ENCODE peak calls at places on chromosomes 13 and 19, in eight cellular contexts. A, I, O, L, Z, D, S and G are unnamed samples.

GRCh38 chr19:38134538-38135149 is 89.4 kb downstream of the DPF1 start:
- DNase-seq in A (peak; percentile 47), S (peak; percentile 51), D (no peak), Z (no peak), L (no peak), O (no peak), I (peak; percentile 37), G (no peak)

GRCh38 chr13:48126944-48127814 is 32.3 kb upstream of the MED4 start:
- DNase-seq in D (peak; percentile 63), Z (peak; percentile 86), I (peak; percentile 58), O (peak; percentile 74), S (peak; percentile 53), A (peak; percentile 47), L (no peak), G (peak; percentile 45)

GRCh38 chr13:48000559-48001126 is 430 bp downstream of the SUCLA2 start:
- DNase-seq in Z (no peak), L (no peak), A (peak; percentile 36), S (peak; percentile 33), O (peak; percentile 50), D (no peak), I (no peak), G (no peak)

GRCh38 chr19:31286491-31286890 is 62.7 kb downstream of the TSHZ3 start:
- DNase-seq in L (no peak), I (no peak), S (no peak), A (no peak), Z (no peak), D (no peak), O (no peak), G (no peak)

GRCh38 chr19:10230155-10230903 is 802 bp downstream of the S1PR2 start:
- DNase-seq in D (no peak), I (peak; percentile 69), L (no peak), Z (peak; percentile 76), S (peak; percentile 28), O (peak; percentile 79), A (peak; percentile 73), G (no peak)

GRCh38 chr19:51188227-51188559 is 36.7 kb upstream of the CD33 start:
- DNase-seq in D (no peak), A (no peak), Z (no peak), S (no peak), L (no peak), O (no peak), I (no peak), G (no peak)

GRCh38 chr13:98878421-98879126 is 99.3 kb downstream of the DOCK9 start:
- DNase-seq in L (no peak), A (no peak), I (no peak), O (no peak), D (no peak), Z (no peak), S (no peak), G (no peak)

GRCh38 chr13:62014299-62014698 is 598.6 kb upstream of the PCDH20 start:
- DNase-seq in Z (no peak), I (no peak), S (peak; percentile 13), L (no peak), A (no peak), O (no peak), D (no peak), G (peak; percentile 69)

GRCh38 chr13:55234311-55234710 is 1906.4 kb upstream of the PRR20A start:
- DNase-seq in I (no peak), O (no peak), S (no peak), Z (no peak), L (no peak), A (no peak), D (no peak), G (no peak)

GRCh38 chr13:99192480-99192879 is 8.2 kb upstream of the UBAC2 start:
- DNase-seq in D (no peak), S (no peak), L (no peak), O (no peak), Z (no peak), A (no peak), I (no peak), G (no peak)

GRCh38 chr13:79913141-79913827 is 427.6 kb downstream of the SPRY2 start:
- DNase-seq in I (no peak), O (no peak), D (no peak), Z (no peak), A (no peak), L (no peak), S (no peak), G (no peak)

GRCh38 chr19:5358173-5358800 is 17.7 kb upstream of the PTPRS start:
- DNase-seq in O (no peak), I (no peak), D (no peak), A (no peak), S (no peak), Z (no peak), L (no peak), G (no peak)

GRCh38 chr19:22634450-22634827 is 315 bp downstream of the ZNF492 start:
- DNase-seq in A (no peak), Z (no peak), O (no peak), I (peak; percentile 25), L (no peak), D (no peak), S (peak; percentile 8), G (no peak)

GRCh38 chr19:53192771-53193533 is at the start of gene ZNF665:
- DNase-seq in Z (peak; percentile 93), A (peak; percentile 90), I (peak; percentile 92), D (no peak), L (peak; percentile 90), S (peak; percentile 77), O (peak; percentile 95), G (peak; percentile 78)

GRCh38 chr19:46495789-46496099 is at the start of gene PNMA8B:
- DNase-seq in O (peak; percentile 77), S (peak; percentile 80), I (peak; percentile 74), L (no peak), D (peak; percentile 90), Z (peak; percentile 82), A (no peak), G (peak; percentile 75)

GRCh38 chr19:13215572-13216380 is 65.6 kb downstream of the IER2 start:
- DNase-seq in O (no peak), D (no peak), I (no peak), A (no peak), Z (no peak), L (no peak), S (peak; percentile 52), G (no peak)

GRCh38 chr13:75139291-75139690 is 342.7 kb downstream of the TBC1D4 start:
- DNase-seq in I (no peak), S (no peak), O (no peak), D (no peak), L (no peak), A (no peak), Z (no peak), G (no peak)

GRCh38 chr19:50567882-50568281 is 353 bp downstream of the LRRC4B start:
- DNase-seq in D (no peak), O (no peak), L (no peak), S (no peak), I (no peak), A (no peak), Z (no peak), G (no peak)

GRCh38 chr13:45951724-45952123 is 100.2 kb upstream of the SIAH3 start:
- DNase-seq in S (no peak), D (no peak), I (no peak), A (no peak), O (no peak), Z (no peak), L (no peak), G (no peak)

GRCh38 chr13:32147976-32148375 is 116.4 kb downstream of the FRY start:
- DNase-seq in O (no peak), D (no peak), Z (no peak), I (no peak), A (no peak), L (no peak), S (no peak), G (no peak)

GRCh38 chr19:5547881-5548280 is 19.9 kb downstream of the TINCR start:
- DNase-seq in D (peak; percentile 56), Z (peak; percentile 26), L (no peak), O (no peak), I (no peak), A (peak; percentile 54), S (peak; percentile 70), G (no peak)